ENCODE peak calls at places on chromosomes 2 and 18, in nine cellular contexts. D is substantia nigra, E is NCI-H1092, N is HS-5, L is mammary epithelial cell, H is neuronal stem cell, Z is EL, A is keratinocyte, U is GM12864. V is an unnamed sample.
A peak's percentile ranks its signal among the peaks of the same experiment; 100 is the strongest.

GRCh38 chr2:201929627-201930026 is 104.0 kb upstream of the FZD7 start:
- DNase-seq in D (no peak), E (peak; percentile 62), N (no peak), L (no peak), H (no peak), Z (no peak), A (no peak), U (no peak), V (no peak)

GRCh38 chr18:65567372-65567771 is 183.4 kb upstream of the CDH7 start:
- DNase-seq in D (no peak), E (peak; percentile 26), N (no peak), L (no peak), H (no peak), Z (no peak), A (no peak), U (no peak), V (no peak)

GRCh38 chr2:229417906-229418305 is 146.8 kb upstream of the PID1 start:
- DNase-seq in D (no peak), E (peak; percentile 89), N (no peak), L (no peak), H (peak; percentile 21), Z (no peak), A (no peak), U (no peak), V (no peak)

GRCh38 chr18:8730080-8730827 is 24.9 kb downstream of the MTCL1 start:
- DNase-seq in D (peak; percentile 12), E (no peak), N (peak; percentile 40), L (no peak), H (no peak), Z (peak; percentile 70), A (no peak), U (no peak), V (peak; percentile 91)

GRCh38 chr2:181628590-181629585 is 28.0 kb downstream of the CERKL start:
- DNase-seq in D (no peak), E (no peak), N (no peak), L (no peak), H (no peak), Z (no peak), A (no peak), U (no peak), V (no peak)

GRCh38 chr2:74975016-74975415 is 16.6 kb downstream of the POLE4 start:
- DNase-seq in D (no peak), E (no peak), N (no peak), L (no peak), H (no peak), Z (no peak), A (no peak), U (no peak), V (no peak)

GRCh38 chr18:79875531-79875919 is 75.9 kb downstream of the SLC66A2 start:
- DNase-seq in D (no peak), E (no peak), N (no peak), L (no peak), H (no peak), Z (no peak), A (no peak), U (no peak), V (no peak)

GRCh38 chr2:191846787-191847620 is at the start of gene CAVIN2:
- DNase-seq in D (no peak), E (no peak), N (no peak), L (peak; percentile 84), H (no peak), Z (peak; percentile 80), A (peak; percentile 45), U (no peak), V (peak; percentile 94)

GRCh38 chr2:111900859-111901258 is 2.5 kb downstream of the MERTK start:
- DNase-seq in D (no peak), E (no peak), N (no peak), L (peak; percentile 28), H (no peak), Z (peak; percentile 29), A (no peak), U (no peak), V (peak; percentile 37)

GRCh38 chr2:15772681-15773080 is 167.7 kb upstream of the MYCN start:
- DNase-seq in D (no peak), E (no peak), N (no peak), L (no peak), H (no peak), Z (no peak), A (no peak), U (no peak), V (no peak)

GRCh38 chr18:74635202-74635969 is 37.7 kb downstream of the ZNF407 start:
- DNase-seq in D (no peak), E (no peak), N (no peak), L (no peak), H (no peak), Z (no peak), A (no peak), U (no peak), V (no peak)

GRCh38 chr18:2482711-2483475 is 88.4 kb downstream of the METTL4 start:
- DNase-seq in D (no peak), E (no peak), N (no peak), L (no peak), H (no peak), Z (no peak), A (no peak), U (no peak), V (no peak)

GRCh38 chr2:164913640-164914346 is 41.5 kb downstream of the SLC38A11 start:
- DNase-seq in D (no peak), E (no peak), N (no peak), L (peak; percentile 65), H (no peak), Z (peak; percentile 34), A (no peak), U (no peak), V (peak; percentile 51)

GRCh38 chr2:70132244-70133126 is 45.2 kb downstream of the PCBP1 start:
- DNase-seq in D (peak; percentile 72), E (peak; percentile 53), N (no peak), L (peak; percentile 45), H (no peak), Z (peak; percentile 56), A (no peak), U (no peak), V (no peak)

GRCh38 chr2:9199716-9200633 is 6.6 kb upstream of the ASAP2 start:
- DNase-seq in D (no peak), E (no peak), N (no peak), L (no peak), H (no peak), Z (peak; percentile 52), A (no peak), U (no peak), V (peak; percentile 36)

GRCh38 chr2:216372761-216373291 is 543 bp upstream of the MARCHF4 start:
- DNase-seq in D (no peak), E (no peak), N (peak; percentile 97), L (peak; percentile 63), H (no peak), Z (peak; percentile 91), A (peak; percentile 81), U (no peak), V (peak; percentile 73)

GRCh38 chr2:121355488-121355887 is 70.5 kb upstream of the TFCP2L1 start:
- DNase-seq in D (no peak), E (peak; percentile 37), N (no peak), L (no peak), H (no peak), Z (no peak), A (no peak), U (no peak), V (no peak)

GRCh38 chr2:233010569-233011267 is 2.3 kb downstream of the NGEF start:
- DNase-seq in D (no peak), E (no peak), N (no peak), L (no peak), H (no peak), Z (no peak), A (no peak), U (no peak), V (no peak)

GRCh38 chr2:203498161-203498560 is 36.9 kb downstream of the RAPH1 start:
- DNase-seq in D (no peak), E (no peak), N (peak; percentile 85), L (peak; percentile 77), H (no peak), Z (peak; percentile 80), A (no peak), U (no peak), V (peak; percentile 51)

GRCh38 chr2:239704737-239705136 is 303.9 kb upstream of the HDAC4 start:
- DNase-seq in D (no peak), E (no peak), N (no peak), L (no peak), H (no peak), Z (no peak), A (no peak), U (no peak), V (no peak)

GRCh38 chr2:101884423-101884822 is 107.3 kb upstream of the IL1R2 start:
- DNase-seq in D (no peak), E (no peak), N (no peak), L (no peak), H (no peak), Z (no peak), A (no peak), U (no peak), V (no peak)

GRCh38 chr2:238973038-238973772 is 125.3 kb downstream of the TWIST2 start:
- DNase-seq in D (no peak), E (no peak), N (no peak), L (no peak), H (no peak), Z (peak; percentile 81), A (no peak), U (no peak), V (no peak)

GRCh38 chr2:235390816-235391194 is 103.0 kb upstream of the AGAP1 start:
- DNase-seq in D (no peak), E (no peak), N (no peak), L (no peak), H (no peak), Z (no peak), A (no peak), U (no peak), V (no peak)

GRCh38 chr2:3399403-3399802 is 19.9 kb downstream of the TRAPPC12 start:
- DNase-seq in D (no peak), E (no peak), N (no peak), L (no peak), H (no peak), Z (no peak), A (no peak), U (no peak), V (no peak)

GRCh38 chr2:195479407-195479806 is 177.6 kb upstream of the SLC39A10 start:
- DNase-seq in D (no peak), E (no peak), N (no peak), L (no peak), H (no peak), Z (no peak), A (no peak), U (no peak), V (no peak)

GRCh38 chr2:228700638-228701037 is 519.2 kb upstream of the SPHKAP start:
- DNase-seq in D (no peak), E (no peak), N (no peak), L (peak; percentile 57), H (no peak), Z (peak; percentile 77), A (no peak), U (no peak), V (peak; percentile 57)

GRCh38 chr2:215711484-215712034 is 275.7 kb upstream of the FN1 start:
- DNase-seq in D (no peak), E (no peak), N (peak; percentile 90), L (peak; percentile 54), H (no peak), Z (peak; percentile 88), A (no peak), U (no peak), V (peak; percentile 63)

GRCh38 chr2:68764781-68765385 is 30.3 kb downstream of the ARHGAP25 start:
- DNase-seq in D (no peak), E (no peak), N (no peak), L (no peak), H (no peak), Z (no peak), A (no peak), U (no peak), V (no peak)

GRCh38 chr2:11141319-11141718 is 13.9 kb upstream of the SLC66A3 start:
- DNase-seq in D (no peak), E (no peak), N (no peak), L (no peak), H (no peak), Z (no peak), A (no peak), U (no peak), V (no peak)

GRCh38 chr18:45589559-45590041 is 25.7 kb upstream of the SLC14A2 start:
- DNase-seq in D (no peak), E (no peak), N (peak; percentile 42), L (no peak), H (no peak), Z (peak; percentile 88), A (no peak), U (no peak), V (no peak)

GRCh38 chr2:73112026-73112912 is 479 bp downstream of the RAB11FIP5 start:
- DNase-seq in D (no peak), E (no peak), N (no peak), L (peak; percentile 46), H (peak; percentile 44), Z (peak; percentile 49), A (no peak), U (no peak), V (peak; percentile 29)

V was measured in NCI-H226.